ENCODE peak calls at places on chromosome 6, in five cellular contexts. V is H9, C is mesenchymal stem cell, A is mesendoderm, J is neuronal stem cell. E is an unnamed sample. For H3K4me1, the result is how much of the 10 kb centered on the place peaks cover.

GRCh38 chr6:3261921-3262320 is 3.2 kb downstream of the PSMG4 start:
- DNase-seq in V (no peak), J (no peak), A (no peak), C (no peak), E (no peak)

GRCh38 chr6:15879372-15880261 is 216.8 kb upstream of the DTNBP1 start:
- DNase-seq in V (no peak), J (no peak), A (no peak), C (peak), E (no peak)

GRCh38 chr6:133359256-133359655 is 118.1 kb downstream of the EYA4 start:
- DNase-seq in V (no peak), J (no peak), A (no peak), C (peak), E (peak)

GRCh38 chr6:131694832-131695426 is 6.3 kb downstream of the OR2A4 start:
- DNase-seq in A (peak), C (peak), V (peak), J (peak), E (peak)

GRCh38 chr6:21321076-21321475 is 272.5 kb upstream of the SOX4 start:
- DNase-seq in A (no peak), J (no peak), C (no peak), V (no peak), E (no peak)

GRCh38 chr6:99334526-99335127 is 14.8 kb downstream of the FAXC start:
- DNase-seq in J (no peak), V (peak), C (peak), A (peak), E (no peak)

GRCh38 chr6:133999305-133999704 is 46.3 kb downstream of the TBPL1 start:
- DNase-seq in J (no peak), C (no peak), A (no peak), V (no peak), E (no peak)

GRCh38 chr6:108562503-108562993 is 1.8 kb downstream of the FOXO3 start:
- DNase-seq in V (peak), C (peak), A (peak), J (peak), E (peak)

GRCh38 chr6:48747040-48747439 is 636.0 kb upstream of the PTCHD4 start:
- DNase-seq in A (no peak), C (peak), J (no peak), V (no peak), E (no peak)

GRCh38 chr6:131136021-131136847 is 967 bp downstream of the AKAP7 start:
- DNase-seq in J (no peak), C (peak), V (no peak), A (no peak), E (peak)

GRCh38 chr6:27126815-27127537 is 120.5 kb upstream of the PRSS16 start:
- DNase-seq in V (peak), C (peak), J (peak), A (peak), E (peak)
- H4K8ac ChIP-seq in V (no peak), C (peak), J (no peak), A (no peak), E (peak)

GRCh38 chr6:90288404-90288803 is 8.2 kb downstream of the BACH2 start:
- DNase-seq in J (no peak), V (no peak), C (no peak), A (peak), E (no peak)

GRCh38 chr6:90285611-90286381 is 10.8 kb downstream of the BACH2 start:
- DNase-seq in J (no peak), A (peak), V (peak), C (peak), E (peak)

GRCh38 chr6:90284236-90284744 is 12.4 kb downstream of the BACH2 start:
- DNase-seq in J (peak), V (peak), C (peak), A (peak), E (peak)

GRCh38 chr6:90286884-90287488 is 9.7 kb downstream of the BACH2 start:
- DNase-seq in A (peak), V (peak), C (peak), J (peak), E (peak)

DNA sequence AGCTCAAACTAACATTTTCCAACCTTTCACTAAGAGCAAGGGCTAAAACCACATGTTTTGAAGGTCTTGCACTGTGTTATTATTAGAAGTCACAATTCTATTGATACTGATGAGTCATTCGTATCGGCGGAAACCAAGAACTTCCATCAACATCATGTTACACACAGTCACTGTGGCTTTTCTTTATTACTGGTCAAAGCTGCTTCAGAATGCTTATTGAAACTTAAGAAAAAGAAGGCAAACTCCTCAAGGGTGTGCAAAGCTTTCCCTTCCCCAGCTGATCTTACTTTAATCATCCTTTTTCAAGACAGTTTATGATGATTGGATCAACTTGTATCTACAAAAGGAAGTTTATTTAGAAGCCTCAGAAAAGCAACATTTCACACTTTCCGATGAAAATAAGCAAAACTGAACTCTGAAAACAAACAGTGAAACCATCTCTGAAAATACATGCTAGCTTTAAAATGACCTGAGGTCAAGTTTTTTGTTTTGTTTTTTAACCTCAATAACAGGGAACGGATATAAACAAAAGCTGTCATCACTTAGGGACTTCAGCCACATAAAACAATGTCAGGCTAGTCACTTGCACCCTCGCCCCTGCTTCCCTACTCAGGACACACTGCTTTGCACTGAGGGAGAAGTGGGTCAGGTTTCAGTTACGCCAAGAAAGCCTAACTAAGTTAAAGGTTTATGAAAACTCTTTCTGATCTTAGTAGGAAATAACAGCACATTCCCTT is 11.7 kb downstream of the BACH2 start:
- DNase-seq in J (no peak), A (peak), C (peak), V (no peak), E (no peak)
- H3K4me1 ChIP-seq in J (under half), A (under half), C (under half), V (under half), E (under half)

DNA sequence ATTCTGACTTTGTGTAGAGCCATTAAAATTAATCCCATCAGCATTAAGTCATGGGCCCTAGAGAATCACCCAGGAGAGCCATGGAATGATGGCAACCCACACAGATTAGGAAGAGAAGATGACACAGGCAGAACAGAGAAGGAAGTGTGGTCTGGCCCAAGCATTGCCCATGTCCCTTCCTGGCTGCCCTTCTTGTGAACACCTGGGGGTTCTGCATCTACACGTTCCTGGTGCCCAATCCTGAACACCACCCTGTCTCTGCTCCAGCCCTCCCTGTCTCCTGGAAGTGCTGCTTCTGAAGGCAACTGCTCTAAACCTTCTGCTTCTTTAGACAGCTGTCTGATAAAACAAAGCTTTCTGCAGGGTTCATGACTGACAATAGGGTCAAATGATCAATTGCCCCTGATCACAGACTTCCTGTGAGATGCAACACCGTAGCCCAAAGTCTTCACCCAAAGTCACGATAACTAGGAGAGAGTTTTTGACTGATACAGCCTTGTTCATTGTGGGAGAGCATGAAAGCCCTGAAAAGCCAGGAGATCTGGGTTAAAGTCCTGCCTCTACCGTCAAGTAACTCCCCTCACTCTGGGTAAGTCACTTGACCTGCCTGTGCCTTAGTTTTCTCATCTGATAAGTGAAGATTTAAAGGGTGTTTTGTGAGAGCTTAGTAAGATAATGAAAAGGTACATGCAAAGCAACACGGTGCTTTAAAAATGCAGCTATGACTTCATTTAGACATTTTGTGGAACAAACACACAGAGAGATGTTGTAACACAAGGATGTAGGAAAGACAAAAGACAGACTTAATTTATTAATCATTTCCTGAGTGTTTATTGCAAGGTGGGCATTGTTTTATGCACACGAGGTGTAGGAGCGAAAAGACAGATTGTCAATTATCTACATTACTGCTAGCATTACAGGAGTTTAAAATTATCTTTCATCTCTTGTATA is 291.2 kb upstream of the STXBP5 start:
- DNase-seq in A (no peak), V (no peak), J (no peak), C (peak), E (no peak)
- H4K8ac ChIP-seq in A (no peak), V (no peak), J (no peak), C (peak), E (peak)

GRCh38 chr6:144360401-144360800 is 75.3 kb downstream of the UTRN start:
- DNase-seq in J (no peak), C (no peak), A (peak), V (peak), E (peak)
- H3K4me1 ChIP-seq in J (under half), C (under half), A (under half), V (under half), E (under half)

GRCh38 chr6:167925011-167925410 is 72.5 kb upstream of the KIF25 start:
- DNase-seq in V (no peak), J (no peak), C (no peak), A (no peak), E (no peak)
- H4K8ac ChIP-seq in V (no peak), J (no peak), C (no peak), A (no peak), E (no peak)

DNA sequence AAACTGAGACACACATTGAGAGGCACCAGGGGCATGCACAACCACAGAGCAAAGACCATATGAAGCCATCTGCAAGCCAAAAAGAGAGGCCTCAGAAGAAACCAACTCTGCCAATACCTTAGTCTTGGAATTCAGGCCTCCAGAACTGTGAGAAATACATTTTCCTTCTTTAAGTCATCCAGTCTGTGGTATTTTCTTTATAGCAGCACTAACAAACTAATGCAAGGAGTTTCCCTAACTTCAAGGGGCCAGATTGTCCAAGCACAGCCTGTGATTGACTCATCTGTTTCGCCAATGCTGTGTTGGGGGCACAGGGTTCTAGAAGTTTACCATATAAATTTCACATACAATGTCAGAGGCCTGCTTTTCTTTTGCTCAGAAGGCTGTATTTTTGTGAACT is 364.6 kb downstream of the GJA1 start:
- DNase-seq in V (no peak), J (no peak), C (no peak), A (no peak), E (no peak)
- H3K4me1 ChIP-seq in V (under half), J (under half), C (under half), A (under half), E (under half)

GRCh38 chr6:35607517-35608233 is 81.0 kb downstream of the FKBP5 start:
- DNase-seq in C (no peak), A (no peak), V (no peak), J (no peak), E (no peak)

GRCh38 chr6:35605600-35605999 is 83.1 kb downstream of the FKBP5 start:
- DNase-seq in J (no peak), A (no peak), V (no peak), C (no peak), E (no peak)

GRCh38 chr6:35613762-35614161 is 75.0 kb downstream of the FKBP5 start:
- DNase-seq in V (no peak), C (no peak), A (no peak), J (no peak), E (no peak)

GRCh38 chr6:35611235-35611634 is 77.5 kb downstream of the FKBP5 start:
- DNase-seq in C (peak), A (peak), V (no peak), J (no peak), E (no peak)

GRCh38 chr6:35610830-35611229 is 77.9 kb downstream of the FKBP5 start:
- DNase-seq in C (no peak), A (no peak), V (no peak), J (no peak), E (no peak)
- H4K8ac ChIP-seq in C (no peak), A (no peak), V (no peak), J (no peak), E (no peak)

GRCh38 chr6:11656486-11656885 is 118.9 kb downstream of the TMEM170B start:
- DNase-seq in A (peak), C (no peak), V (no peak), J (no peak), E (no peak)
- H3K4me1 ChIP-seq in A (under half), C (under half), V (under half), J (under half), E (under half)

GRCh38 chr6:166999145-166999844 is at the start of gene CEP43:
- DNase-seq in C (peak), A (peak), V (peak), J (peak), E (peak)

GRCh38 chr6:166997348-166997747 is 1.8 kb upstream of the CEP43 start:
- DNase-seq in V (no peak), C (no peak), A (no peak), J (peak), E (no peak)

GRCh38 chr6:166997768-166998255 is 1.4 kb upstream of the CEP43 start:
- DNase-seq in V (peak), J (peak), C (peak), A (peak), E (peak)

GRCh38 chr6:166999845-167000253 is 652 bp downstream of the CEP43 start:
- DNase-seq in J (no peak), V (no peak), C (peak), A (peak), E (no peak)

DNA sequence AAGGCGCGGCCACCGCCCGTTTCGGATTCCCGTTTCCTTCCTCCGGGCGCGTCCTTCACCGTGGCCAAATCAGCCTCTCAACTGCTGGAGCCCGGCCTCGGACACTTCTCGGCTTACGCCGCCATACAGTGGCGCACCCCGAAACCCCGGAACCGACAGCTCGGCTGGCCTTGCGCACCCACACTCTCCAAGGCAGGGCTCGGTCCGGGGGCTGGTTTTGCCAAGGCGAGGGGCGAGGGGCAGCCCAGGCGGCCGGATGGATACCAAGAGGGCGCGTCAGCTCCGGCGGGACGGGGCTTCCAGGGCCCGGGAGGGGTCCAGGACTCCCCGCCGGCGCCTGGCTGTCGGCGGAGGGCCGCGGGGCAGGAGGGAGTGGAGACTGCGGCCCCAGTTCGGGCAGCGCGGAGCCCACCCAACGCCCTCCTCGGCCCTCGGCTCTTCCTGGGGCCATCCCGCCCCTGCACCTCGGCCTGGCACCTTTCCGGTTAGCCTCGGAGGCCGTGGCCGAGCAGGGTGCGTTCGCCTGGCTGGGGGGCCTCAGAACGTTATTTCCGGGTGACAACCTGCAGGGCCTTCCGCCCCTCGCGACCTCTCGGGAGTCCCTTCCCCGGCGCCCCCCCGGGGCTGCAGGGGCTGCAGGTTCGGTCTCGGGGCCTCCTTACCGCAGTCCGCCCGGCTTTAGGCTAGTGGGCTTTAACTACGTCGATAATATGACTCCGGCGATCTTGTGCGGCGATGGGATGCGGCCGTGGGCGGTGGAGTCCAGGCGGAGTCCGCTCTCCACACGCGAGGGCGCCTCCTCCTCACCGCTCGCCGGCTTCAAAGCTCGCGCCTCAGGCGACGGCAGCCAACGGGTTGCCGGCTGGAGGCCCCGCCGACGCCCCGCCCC is 697 bp upstream of the CEP43 start:
- DNase-seq in V (peak), J (peak), A (peak), C (no peak), E (peak)
- H4K8ac ChIP-seq in V (no peak), J (peak), A (no peak), C (no peak), E (peak)

GRCh38 chr6:136780972-136781371 is 11.3 kb downstream of the MAP3K5 start:
- DNase-seq in V (no peak), A (no peak), J (no peak), C (no peak), E (no peak)
- H3K4me1 ChIP-seq in V (under half), A (under half), J (under half), C (under half), E (under half)

E was measured in trophoblast cell.